ENCODE peak calls at places on chromosomes 7 and 10, in four cellular contexts. D is stomach, G is left lung, K is PC-3. X is an unnamed sample.
A peak's percentile ranks its signal among the peaks of the same experiment; 100 is the strongest.

GRCh38 chr7:156096806-156097538 is 284.7 kb upstream of the SHH start:
- DNase-seq in D (no peak), G (no peak), K (no peak), X (no peak)

GRCh38 chr7:150806863-150807262 is 6.3 kb downstream of the TMEM176A start:
- DNase-seq in D (no peak), G (no peak), K (no peak), X (no peak)

GRCh38 chr10:73865459-73866442 is 8.6 kb downstream of the CAMK2G start:
- DNase-seq in D (no peak), G (peak; percentile 89), K (no peak), X (no peak)

GRCh38 chr10:24184455-24184854 is 24.5 kb upstream of the KIAA1217 start:
- DNase-seq in D (no peak), G (no peak), K (no peak), X (no peak)

GRCh38 chr7:81161459-81162075 is 242.7 kb upstream of the SEMA3C start:
- DNase-seq in D (no peak), G (no peak), K (peak; percentile 90), X (peak; percentile 84)

GRCh38 chr7:45703373-45703821 is 129.2 kb downstream of the ADCY1 start:
- DNase-seq in D (peak; percentile 14), G (no peak), K (no peak), X (no peak)

GRCh38 chr10:17053513-17053912 is 76.1 kb downstream of the CUBN start:
- DNase-seq in D (no peak), G (no peak), K (no peak), X (no peak)

GRCh38 chr7:35498416-35498815 is 196.5 kb downstream of the HERPUD2 start:
- DNase-seq in D (no peak), G (no peak), K (no peak), X (no peak)

GRCh38 chr10:117663750-117664149 is 121.2 kb downstream of the EMX2 start:
- DNase-seq in D (no peak), G (no peak), K (peak; percentile 67), X (peak; percentile 52)

GRCh38 chr7:158539711-158540146 is 47.9 kb downstream of the PTPRN2 start:
- DNase-seq in D (no peak), G (no peak), K (no peak), X (no peak)

GRCh38 chr7:34073676-34074075 is 168.3 kb downstream of the BMPER start:
- DNase-seq in D (no peak), G (peak; percentile 47), K (no peak), X (no peak)

GRCh38 chr7:113742377-113742776 is 176.4 kb downstream of the PPP1R3A start:
- DNase-seq in D (no peak), G (no peak), K (no peak), X (no peak)

GRCh38 chr10:6072215-6072941 is 10.2 kb upstream of the IL2RA start:
- DNase-seq in D (no peak), G (no peak), K (no peak), X (no peak)

GRCh38 chr10:91672021-91672608 is 39.2 kb upstream of the PPP1R3C start:
- DNase-seq in D (no peak), G (no peak), K (peak; percentile 75), X (peak; percentile 82)

GRCh38 chr7:154505362-154505761 is 453.2 kb downstream of the DPP6 start:
- DNase-seq in D (no peak), G (no peak), K (no peak), X (no peak)

GRCh38 chr7:7481801-7482200 is 53.9 kb downstream of the COL28A1 start:
- DNase-seq in D (no peak), G (no peak), K (no peak), X (no peak)

GRCh38 chr10:119726291-119727261 is 726 bp downstream of the INPP5F start:
- DNase-seq in D (no peak), G (peak; percentile 92), K (no peak), X (no peak)

GRCh38 chr7:8184241-8184640 is 77.7 kb downstream of the ICA1 start:
- DNase-seq in D (no peak), G (no peak), K (no peak), X (no peak)

GRCh38 chr7:33642312-33642711 is 263.0 kb upstream of the BMPER start:
- DNase-seq in D (no peak), G (no peak), K (no peak), X (no peak)

GRCh38 chr7:4147931-4148620 is 534.0 kb upstream of the FOXK1 start:
- DNase-seq in D (no peak), G (peak; percentile 40), K (no peak), X (no peak)

GRCh38 chr7:16684935-16685334 is 39.0 kb downstream of the BZW2 start:
- DNase-seq in D (no peak), G (no peak), K (peak; percentile 48), X (no peak)

GRCh38 chr10:43427166-43427825 is 9.6 kb upstream of the ZNF487 start:
- DNase-seq in D (no peak), G (no peak), K (no peak), X (no peak)

GRCh38 chr10:3048114-3049019 is 19.0 kb upstream of the PFKP start:
- DNase-seq in D (no peak), G (no peak), K (no peak), X (no peak)

GRCh38 chr10:4772202-4772570 is 53.8 kb upstream of the AKR1E2 start:
- DNase-seq in D (no peak), G (no peak), K (no peak), X (no peak)

GRCh38 chr7:91872069-91872468 is 8.4 kb downstream of the MTERF1 start:
- DNase-seq in D (no peak), G (no peak), K (no peak), X (no peak)

GRCh38 chr7:99027841-99028240 is 116.1 kb downstream of the SMURF1 start:
- DNase-seq in D (peak; percentile 24), G (no peak), K (no peak), X (no peak)

GRCh38 chr7:132541656-132542055 is 34.6 kb downstream of the PLXNA4 start:
- DNase-seq in D (no peak), G (no peak), K (no peak), X (no peak)

GRCh38 chr7:956031-956430 is 1.6 kb upstream of the ADAP1 start:
- DNase-seq in D (no peak), G (peak; percentile 43), K (no peak), X (no peak)

GRCh38 chr10:114694062-114694461 is 36.0 kb upstream of the ABLIM1 start:
- DNase-seq in D (no peak), G (no peak), K (peak; percentile 26), X (no peak)

GRCh38 chr10:4316166-4316810 is 509.7 kb upstream of the AKR1E2 start:
- DNase-seq in D (no peak), G (no peak), K (no peak), X (no peak)

GRCh38 chr10:32882076-32882475 is 76.0 kb downstream of the ITGB1 start:
- DNase-seq in D (no peak), G (no peak), K (peak; percentile 12), X (no peak)

GRCh38 chr7:4270268-4270667 is 411.8 kb upstream of the FOXK1 start:
- DNase-seq in D (no peak), G (no peak), K (no peak), X (no peak)

GRCh38 chr10:18158698-18159342 is 18.6 kb downstream of the CACNB2 start:
- DNase-seq in D (no peak), G (no peak), K (peak; percentile 8), X (no peak)

GRCh38 chr7:158802535-158803199 is 26.6 kb downstream of the ESYT2 start:
- DNase-seq in D (no peak), G (no peak), K (peak; percentile 68), X (peak; percentile 62)

GRCh38 chr7:27173412-27174076 is 576 bp downstream of the HOXA10 start:
- DNase-seq in D (peak; percentile 28), G (peak; percentile 92), K (no peak), X (no peak)

GRCh38 chr7:70015353-70015752 is 417.1 kb downstream of the AUTS2 start:
- DNase-seq in D (no peak), G (no peak), K (no peak), X (no peak)

GRCh38 chr7:70014472-70015232 is 416.4 kb downstream of the AUTS2 start:
- DNase-seq in D (no peak), G (no peak), K (no peak), X (no peak)

GRCh38 chr7:70018700-70019099 is 420.4 kb downstream of the AUTS2 start:
- DNase-seq in D (no peak), G (no peak), K (no peak), X (no peak)

GRCh38 chr7:70016044-70016770 is 417.9 kb downstream of the AUTS2 start:
- DNase-seq in D (no peak), G (no peak), K (no peak), X (peak; percentile 61)

DNA sequence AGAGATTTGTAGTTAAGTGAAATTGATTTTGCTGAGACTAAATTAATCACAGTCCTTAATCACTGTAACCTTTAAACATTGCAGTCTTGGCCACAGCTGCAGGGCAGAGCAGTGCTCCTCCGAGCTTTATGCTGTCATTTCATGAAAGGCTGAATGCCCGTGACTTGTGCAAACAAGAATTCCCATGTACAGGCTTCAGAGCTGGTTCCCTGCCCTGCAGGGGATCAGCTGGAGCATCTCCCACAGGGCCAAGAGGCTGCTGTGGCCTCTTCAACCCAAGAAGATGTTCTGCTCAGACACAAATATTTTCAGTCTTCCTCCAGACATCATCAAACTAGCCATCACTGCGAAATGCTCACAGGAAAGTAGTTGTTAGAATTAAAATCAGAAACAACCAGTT is 419.1 kb downstream of the AUTS2 start:
- DNase-seq in D (no peak), G (no peak), K (no peak), X (peak; percentile 11)
- TF ChIP-seq CTCF in D (no peak), G (no peak), K (no peak), X (no peak)

GRCh38 chr10:20659225-20659624 is 237.9 kb downstream of the NEBL start:
- DNase-seq in D (no peak), G (no peak), K (no peak), X (peak; percentile 84)

GRCh38 chr10:20662742-20663141 is 234.4 kb downstream of the NEBL start:
- DNase-seq in D (no peak), G (no peak), K (no peak), X (no peak)

GRCh38 chr10:20658158-20658557 is 239.0 kb downstream of the NEBL start:
- DNase-seq in D (no peak), G (no peak), K (no peak), X (no peak)
- H3K4me1 ChIP-seq in D (no peaks in the 10 kb centered on the region), G (no peaks in the 10 kb centered on the region), K (no peaks in the 10 kb centered on the region), X (no peaks in the 10 kb centered on the region)

GRCh38 chr7:78019457-78020130 is 221.0 kb downstream of the PHTF2 start:
- DNase-seq in D (peak; percentile 88), G (peak; percentile 95), K (peak; percentile 63), X (peak; percentile 25)
- TF ChIP-seq CTCF in D (no peak), G (no peak), K (no peak), X (peak; percentile 9)

GRCh38 chr10:26824015-26824690 is 36.6 kb downstream of the ABI1 start:
- DNase-seq in D (no peak), G (no peak), K (peak; percentile 7), X (no peak)

GRCh38 chr10:26821699-26822542 is 38.8 kb downstream of the ABI1 start:
- DNase-seq in D (no peak), G (no peak), K (no peak), X (no peak)
- H3K4me1 ChIP-seq in D (peaks cover 25% of the 10 kb centered on the region), G (peaks cover 19% of the 10 kb centered on the region), K (no peaks in the 10 kb centered on the region), X (no peaks in the 10 kb centered on the region)

DNA sequence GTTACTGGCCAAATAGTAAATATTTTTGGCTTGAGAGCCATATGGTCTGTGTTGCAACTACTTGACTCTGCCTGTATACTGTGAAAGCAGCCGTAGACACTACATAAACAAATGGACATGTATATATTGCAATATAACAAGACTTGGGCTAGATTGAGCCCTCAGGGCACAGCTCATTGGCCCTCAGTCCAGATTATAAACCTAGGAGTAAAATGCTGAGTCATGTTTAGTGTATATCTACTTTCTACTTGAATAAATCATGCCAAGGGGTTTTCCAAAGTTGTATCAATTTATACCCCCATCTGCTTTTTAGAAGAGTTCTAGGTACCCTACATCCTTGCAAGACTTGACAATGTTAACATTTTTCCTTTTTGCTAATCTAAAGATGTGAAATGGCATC is 27.4 kb upstream of the POU6F2 start:
- DNase-seq in D (no peak), G (no peak), K (peak; percentile 7), X (peak; percentile 15)
- TF ChIP-seq CTCF in D (no peak), G (no peak), K (no peak), X (no peak)

X was measured in foreskin keratinocyte.